ENCODE peak calls at places on chromosomes 2 and 18, in nine cellular contexts. F is brain microvascular endothelial cell, H is IMR-90, A is esophagus squamous epithelium, D is right atrium auricular region, O is heart left ventricle, C is neural progenitor cell, R is uterus, E is endothelial cell of umbilical vein. P is an unnamed sample.

GRCh38 chr18:25171334-25171733 is 180.6 kb downstream of the ZNF521 start:
- DNase-seq in F (no peak), H (no peak), A (no peak), D (no peak), O (no peak), C (no peak), R (no peak), E (no peak), P (no peak)

GRCh38 chr2:148814853-148815419 is 60.1 kb upstream of the KIF5C start:
- DNase-seq in F (no peak), H (peak; percentile 29), A (no peak), D (no peak), O (no peak), C (no peak), R (peak; percentile 18), E (no peak), P (no peak)

GRCh38 chr2:231308631-231309414 is 86.7 kb upstream of the B3GNT7 start:
- DNase-seq in F (peak; percentile 78), H (peak; percentile 48), A (no peak), D (peak; percentile 42), O (no peak), C (no peak), R (no peak), E (no peak), P (peak; percentile 85)

GRCh38 chr2:120991401-120991800 is 255.7 kb downstream of the GLI2 start:
- DNase-seq in F (no peak), H (no peak), A (no peak), D (no peak), O (no peak), C (no peak), R (peak; percentile 2), E (no peak), P (no peak)

GRCh38 chr2:102592601-102593000 is 26.8 kb upstream of the SLC9A2 start:
- DNase-seq in F (peak; percentile 38), H (peak; percentile 8), A (no peak), D (no peak), O (no peak), C (peak; percentile 19), R (no peak), E (peak; percentile 36), P (no peak)

GRCh38 chr2:181258761-181259160 is 198.4 kb upstream of the ITGA4 start:
- DNase-seq in F (peak; percentile 86), H (peak; percentile 40), A (no peak), D (no peak), O (no peak), C (no peak), R (no peak), E (no peak), P (peak; percentile 28)

GRCh38 chr2:128307595-128307994 is 11.1 kb downstream of the HS6ST1 start:
- DNase-seq in F (no peak), H (no peak), A (no peak), D (no peak), O (no peak), C (no peak), R (peak; percentile 13), E (no peak), P (no peak)

GRCh38 chr2:12948231-12948962 is 231.7 kb downstream of the TRIB2 start:
- DNase-seq in F (no peak), H (peak; percentile 71), A (no peak), D (no peak), O (no peak), C (no peak), R (no peak), E (no peak), P (no peak)

DNA sequence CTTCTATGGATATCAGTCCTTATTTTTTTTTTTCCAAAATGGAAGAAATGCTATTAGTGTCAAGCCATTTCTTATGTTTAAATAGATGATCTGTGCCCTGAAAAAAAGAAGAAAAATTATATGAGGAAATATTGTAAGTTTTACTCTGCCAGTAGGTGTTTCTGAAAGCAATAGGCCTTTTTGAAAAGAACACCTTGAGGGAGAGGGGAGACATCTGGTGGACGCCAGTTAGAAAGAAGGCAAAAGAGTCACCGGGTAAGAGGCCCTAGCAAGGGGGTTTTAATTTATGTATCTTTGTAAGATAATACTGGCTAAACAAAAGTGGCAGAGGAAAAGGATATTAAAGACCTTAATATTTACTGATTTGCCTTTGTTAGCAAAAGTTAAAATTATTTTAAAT is 56.1 kb downstream of the DYNAP start:
- DNase-seq in F (peak; percentile 5), H (peak; percentile 4), A (no peak), D (no peak), O (no peak), C (peak; percentile 53), R (no peak), E (peak; percentile 19), P (peak; percentile 29)
- TF ChIP-seq CTCF in F (peak; percentile 66), H (peak; percentile 19), A (peak; percentile 43), D (no peak), O (no peak), C (peak; percentile 69), R (no peak), E (no peak), P (peak; percentile 80)

GRCh38 chr2:119293254-119293653 is 69.6 kb downstream of the STEAP3 start:
- DNase-seq in F (peak; percentile 22), H (peak; percentile 16), A (no peak), D (no peak), O (no peak), C (no peak), R (no peak), E (no peak), P (no peak)
- H3K36me3 ChIP-seq in F (no peaks in the 10 kb centered on the region), H (no peaks in the 10 kb centered on the region), A (peaks cover 8% of the 10 kb centered on the region), D (no peaks in the 10 kb centered on the region), O (no peaks in the 10 kb centered on the region), C (no peaks in the 10 kb centered on the region), R (no peaks in the 10 kb centered on the region), E (no peaks in the 10 kb centered on the region), P (no peaks in the 10 kb centered on the region)

GRCh38 chr2:223548194-223548593 is 54.0 kb downstream of the SCG2 start:
- DNase-seq in F (no peak), H (no peak), A (no peak), D (no peak), O (no peak), C (no peak), R (no peak), E (no peak), P (no peak)

GRCh38 chr2:223549215-223549614 is 52.9 kb downstream of the SCG2 start:
- DNase-seq in F (peak; percentile 78), H (peak; percentile 95), A (no peak), D (no peak), O (no peak), C (no peak), R (no peak), E (peak; percentile 88), P (peak; percentile 66)

GRCh38 chr2:223545830-223546229 is 56.3 kb downstream of the SCG2 start:
- DNase-seq in F (no peak), H (peak; percentile 46), A (no peak), D (no peak), O (no peak), C (no peak), R (no peak), E (no peak), P (no peak)

DNA sequence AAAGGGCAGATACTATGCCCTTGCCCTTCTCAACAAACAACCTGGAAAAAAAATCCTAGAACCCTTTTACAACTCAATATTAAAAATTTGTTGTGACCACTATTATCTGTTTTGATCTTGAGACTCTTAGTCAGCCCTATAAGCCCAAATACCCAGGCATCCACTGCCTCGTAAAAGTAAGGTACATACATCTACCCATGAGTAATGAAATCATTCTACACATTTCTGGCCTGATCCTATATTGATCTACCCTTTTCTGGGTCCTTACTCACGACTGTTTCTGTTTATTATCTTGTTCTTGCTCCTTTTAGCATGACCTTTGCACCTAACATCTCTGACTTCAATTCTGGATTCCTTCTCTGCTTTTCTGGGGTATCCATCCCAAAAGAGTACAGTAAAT is 56.8 kb downstream of the SCG2 start:
- DNase-seq in F (no peak), H (no peak), A (no peak), D (no peak), O (no peak), C (no peak), R (no peak), E (no peak), P (no peak)
- H3K4me3 ChIP-seq in F (no peak overlapping the region), H (no peak overlapping the region), A (no peak overlapping the region), D (no peak overlapping the region), O (no peak overlapping the region), C (no peak overlapping the region), R (no peak overlapping the region), E (no peak overlapping the region), P (no peak overlapping the region)

GRCh38 chr2:5915926-5916325 is 223.7 kb downstream of the SOX11 start:
- DNase-seq in F (peak; percentile 40), H (peak; percentile 54), A (no peak), D (no peak), O (no peak), C (peak; percentile 48), R (no peak), E (no peak), P (no peak)
- TF ChIP-seq CTCF in F (peak; percentile 75), H (peak; percentile 47), A (no peak), D (peak; percentile 46), O (peak; percentile 29), C (peak; percentile 52), R (no peak), E (no peak), P (peak; percentile 42)

GRCh38 chr2:156679820-156680219 is 243.6 kb downstream of the GPD2 start:
- DNase-seq in F (no peak), H (no peak), A (no peak), D (no peak), O (no peak), C (no peak), R (no peak), E (no peak), P (no peak)
- H3K36me3 ChIP-seq in F (no peaks in the 10 kb centered on the region), H (no peaks in the 10 kb centered on the region), A (no peaks in the 10 kb centered on the region), D (no peaks in the 10 kb centered on the region), O (no peaks in the 10 kb centered on the region), C (no peaks in the 10 kb centered on the region), R (no peaks in the 10 kb centered on the region), E (no peaks in the 10 kb centered on the region), P (no peaks in the 10 kb centered on the region)

DNA sequence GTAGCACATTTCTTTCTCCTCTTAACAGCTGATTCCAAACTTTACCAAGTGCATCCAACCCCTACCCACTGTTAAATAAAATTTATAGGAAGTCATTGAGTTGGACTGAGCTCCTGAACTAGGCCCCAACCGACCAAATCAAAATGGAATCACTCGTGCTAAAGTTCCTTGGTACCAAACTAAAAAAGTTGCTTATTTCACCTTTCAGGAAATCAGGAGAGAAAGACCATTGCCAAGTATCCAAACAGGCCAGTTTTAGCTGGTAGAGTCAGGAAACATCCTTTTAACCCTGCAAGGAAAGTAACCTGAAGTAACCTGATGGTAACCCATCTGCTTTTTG is 10.5 kb upstream of the GALNT5 start:
- DNase-seq in F (no peak), H (no peak), A (no peak), D (no peak), O (no peak), C (no peak), R (no peak), E (no peak), P (no peak)
- H3K4me3 ChIP-seq in F (no peak overlapping the region), H (no peak overlapping the region), A (no peak overlapping the region), D (no peak overlapping the region), O (no peak overlapping the region), C (no peak overlapping the region), R (no peak overlapping the region), E (no peak overlapping the region), P (no peak overlapping the region)